ENCODE peak calls at places on chromosomes 12 and 14, in six cellular contexts. One of them, this sample, is unnamed.

GRCh38 chr12:4421590-4422031 is 24.0 kb downstream of the FGF6 start:
- DNase-seq in Jurkat, Clone E6-1: peak
- DNase-seq in endothelial cell of umbilical vein: peak
- DNase-seq in kidney: no peak
- DNase-seq in cardiac muscle cell: peak
- DNase-seq in Panc1: peak
- DNase-seq in this sample: peak

GRCh38 chr12:111596985-111597730 is 2.0 kb downstream of the ATXN2 start:
- DNase-seq in kidney: peak
- DNase-seq in Jurkat, Clone E6-1: peak
- DNase-seq in endothelial cell of umbilical vein: peak
- DNase-seq in Panc1: peak
- DNase-seq in cardiac muscle cell: peak
- DNase-seq in this sample: peak

GRCh38 chr12:130872179-130873096 is 572 bp downstream of the RAN start:
- DNase-seq in Jurkat, Clone E6-1: no peak
- DNase-seq in endothelial cell of umbilical vein: peak
- DNase-seq in Panc1: no peak
- DNase-seq in cardiac muscle cell: peak
- DNase-seq in kidney: peak
- DNase-seq in this sample: peak

GRCh38 chr14:94337274-94337673 is 14.1 kb upstream of the SERPINA6 start:
- DNase-seq in Panc1: no peak
- DNase-seq in kidney: no peak
- DNase-seq in Jurkat, Clone E6-1: no peak
- DNase-seq in cardiac muscle cell: no peak
- DNase-seq in endothelial cell of umbilical vein: no peak
- DNase-seq in this sample: no peak

GRCh38 chr12:11729439-11730150 is 80.1 kb downstream of the ETV6 start:
- DNase-seq in endothelial cell of umbilical vein: no peak
- DNase-seq in kidney: no peak
- DNase-seq in Jurkat, Clone E6-1: no peak
- DNase-seq in cardiac muscle cell: no peak
- DNase-seq in Panc1: no peak
- DNase-seq in this sample: no peak

GRCh38 chr12:133129368-133130037 is 571 bp downstream of the ZNF891 start:
- DNase-seq in cardiac muscle cell: peak
- DNase-seq in Panc1: no peak
- DNase-seq in endothelial cell of umbilical vein: no peak
- DNase-seq in Jurkat, Clone E6-1: no peak
- DNase-seq in kidney: no peak
- DNase-seq in this sample: no peak

GRCh38 chr12:124565656-124566180 is 1.7 kb downstream of the NCOR2 start:
- DNase-seq in kidney: peak
- DNase-seq in Jurkat, Clone E6-1: no peak
- DNase-seq in endothelial cell of umbilical vein: no peak
- DNase-seq in cardiac muscle cell: no peak
- DNase-seq in Panc1: no peak
- DNase-seq in this sample: no peak

GRCh38 chr12:46560874-46561273 is 188.3 kb upstream of the SLC38A2 start:
- DNase-seq in kidney: no peak
- DNase-seq in Jurkat, Clone E6-1: no peak
- DNase-seq in Panc1: no peak
- DNase-seq in cardiac muscle cell: no peak
- DNase-seq in endothelial cell of umbilical vein: no peak
- DNase-seq in this sample: no peak

GRCh38 chr12:108949976-108950375 is 70.1 kb downstream of the DAO start:
- DNase-seq in kidney: no peak
- DNase-seq in Panc1: no peak
- DNase-seq in endothelial cell of umbilical vein: no peak
- DNase-seq in cardiac muscle cell: no peak
- DNase-seq in Jurkat, Clone E6-1: no peak
- DNase-seq in this sample: no peak

GRCh38 chr12:64077922-64078321 is 144.2 kb downstream of the KICS2 start:
- DNase-seq in Panc1: no peak
- DNase-seq in cardiac muscle cell: no peak
- DNase-seq in kidney: no peak
- DNase-seq in endothelial cell of umbilical vein: peak
- DNase-seq in Jurkat, Clone E6-1: no peak
- DNase-seq in this sample: no peak

GRCh38 chr12:75738486-75738885 is 227.1 kb upstream of the KRR1 start:
- DNase-seq in endothelial cell of umbilical vein: no peak
- DNase-seq in Jurkat, Clone E6-1: no peak
- DNase-seq in Panc1: no peak
- DNase-seq in cardiac muscle cell: peak
- DNase-seq in kidney: no peak
- DNase-seq in this sample: no peak

GRCh38 chr12:55073043-55074022 is 52.9 kb upstream of the OR9K2 start:
- DNase-seq in Panc1: peak
- DNase-seq in endothelial cell of umbilical vein: peak
- DNase-seq in cardiac muscle cell: peak
- DNase-seq in kidney: peak
- DNase-seq in Jurkat, Clone E6-1: peak
- DNase-seq in this sample: peak

GRCh38 chr14:61153436-61153835 is 127.7 kb downstream of the TMEM30B start:
- DNase-seq in Jurkat, Clone E6-1: no peak
- DNase-seq in Panc1: no peak
- DNase-seq in cardiac muscle cell: peak
- DNase-seq in endothelial cell of umbilical vein: no peak
- DNase-seq in kidney: no peak
- DNase-seq in this sample: no peak

GRCh38 chr14:61296707-61297502 is 15.8 kb upstream of the TMEM30B start:
- DNase-seq in endothelial cell of umbilical vein: peak
- DNase-seq in kidney: no peak
- DNase-seq in Jurkat, Clone E6-1: peak
- DNase-seq in Panc1: no peak
- DNase-seq in cardiac muscle cell: peak
- DNase-seq in this sample: peak

GRCh38 chr12:7101047-7101693 is 7.8 kb downstream of the C1RL start:
- DNase-seq in endothelial cell of umbilical vein: no peak
- DNase-seq in Jurkat, Clone E6-1: no peak
- DNase-seq in kidney: no peak
- DNase-seq in cardiac muscle cell: no peak
- DNase-seq in Panc1: no peak
- DNase-seq in this sample: no peak

GRCh38 chr14:51828017-51828797 is 32.2 kb upstream of the GNG2 start:
- DNase-seq in Panc1: no peak
- DNase-seq in endothelial cell of umbilical vein: no peak
- DNase-seq in kidney: no peak
- DNase-seq in cardiac muscle cell: no peak
- DNase-seq in Jurkat, Clone E6-1: peak
- DNase-seq in this sample: no peak

GRCh38 chr14:106115401-106115800 is 589.0 kb downstream of the TMEM121 start:
- DNase-seq in endothelial cell of umbilical vein: no peak
- DNase-seq in kidney: no peak
- DNase-seq in Jurkat, Clone E6-1: no peak
- DNase-seq in Panc1: no peak
- DNase-seq in cardiac muscle cell: no peak
- DNase-seq in this sample: no peak

GRCh38 chr12:1529862-1530591 is 64.4 kb downstream of the FBXL14 start:
- DNase-seq in cardiac muscle cell: peak
- DNase-seq in endothelial cell of umbilical vein: no peak
- DNase-seq in Panc1: no peak
- DNase-seq in Jurkat, Clone E6-1: no peak
- DNase-seq in kidney: no peak
- DNase-seq in this sample: no peak

GRCh38 chr12:25812295-25812694 is 146.2 kb upstream of the RASSF8 start:
- DNase-seq in Panc1: no peak
- DNase-seq in Jurkat, Clone E6-1: no peak
- DNase-seq in kidney: no peak
- DNase-seq in endothelial cell of umbilical vein: no peak
- DNase-seq in cardiac muscle cell: no peak
- DNase-seq in this sample: no peak

GRCh38 chr12:129101404-129101803 is 248.1 kb downstream of the GLT1D1 start:
- DNase-seq in Jurkat, Clone E6-1: no peak
- DNase-seq in Panc1: no peak
- DNase-seq in endothelial cell of umbilical vein: no peak
- DNase-seq in cardiac muscle cell: no peak
- DNase-seq in kidney: no peak
- DNase-seq in this sample: no peak
- H3K4me3 ChIP-seq in Jurkat, Clone E6-1: no peak
- H3K4me3 ChIP-seq in Panc1: no peak
- H3K4me3 ChIP-seq in endothelial cell of umbilical vein: no peak
- H3K4me3 ChIP-seq in cardiac muscle cell: no peak
- H3K4me3 ChIP-seq in kidney: no peak
- H3K4me3 ChIP-seq in this sample: no peak

GRCh38 chr12:52690351-52691075 is 10.3 kb upstream of the KRT1 start:
- DNase-seq in kidney: no peak
- DNase-seq in endothelial cell of umbilical vein: no peak
- DNase-seq in Jurkat, Clone E6-1: no peak
- DNase-seq in cardiac muscle cell: no peak
- DNase-seq in Panc1: no peak
- DNase-seq in this sample: no peak
- H3K4me3 ChIP-seq in kidney: peak
- H3K4me3 ChIP-seq in endothelial cell of umbilical vein: no peak
- H3K4me3 ChIP-seq in Jurkat, Clone E6-1: peak
- H3K4me3 ChIP-seq in cardiac muscle cell: peak
- H3K4me3 ChIP-seq in Panc1: peak
- H3K4me3 ChIP-seq in this sample: peak

GRCh38 chr12:95718001-95718400 is 72.6 kb downstream of the NTN4 start:
- DNase-seq in Panc1: no peak
- DNase-seq in kidney: no peak
- DNase-seq in Jurkat, Clone E6-1: no peak
- DNase-seq in endothelial cell of umbilical vein: peak
- DNase-seq in cardiac muscle cell: no peak
- DNase-seq in this sample: no peak

GRCh38 chr12:95715177-95715576 is 75.4 kb downstream of the NTN4 start:
- DNase-seq in Jurkat, Clone E6-1: no peak
- DNase-seq in kidney: no peak
- DNase-seq in Panc1: no peak
- DNase-seq in cardiac muscle cell: no peak
- DNase-seq in endothelial cell of umbilical vein: no peak
- DNase-seq in this sample: no peak

GRCh38 chr12:95721320-95721719 is 69.2 kb downstream of the NTN4 start:
- DNase-seq in cardiac muscle cell: no peak
- DNase-seq in Panc1: no peak
- DNase-seq in kidney: no peak
- DNase-seq in Jurkat, Clone E6-1: no peak
- DNase-seq in endothelial cell of umbilical vein: no peak
- DNase-seq in this sample: no peak

GRCh38 chr12:95718772-95719171 is 71.8 kb downstream of the NTN4 start:
- DNase-seq in endothelial cell of umbilical vein: no peak
- DNase-seq in kidney: no peak
- DNase-seq in Panc1: no peak
- DNase-seq in Jurkat, Clone E6-1: no peak
- DNase-seq in cardiac muscle cell: no peak
- DNase-seq in this sample: no peak

DNA sequence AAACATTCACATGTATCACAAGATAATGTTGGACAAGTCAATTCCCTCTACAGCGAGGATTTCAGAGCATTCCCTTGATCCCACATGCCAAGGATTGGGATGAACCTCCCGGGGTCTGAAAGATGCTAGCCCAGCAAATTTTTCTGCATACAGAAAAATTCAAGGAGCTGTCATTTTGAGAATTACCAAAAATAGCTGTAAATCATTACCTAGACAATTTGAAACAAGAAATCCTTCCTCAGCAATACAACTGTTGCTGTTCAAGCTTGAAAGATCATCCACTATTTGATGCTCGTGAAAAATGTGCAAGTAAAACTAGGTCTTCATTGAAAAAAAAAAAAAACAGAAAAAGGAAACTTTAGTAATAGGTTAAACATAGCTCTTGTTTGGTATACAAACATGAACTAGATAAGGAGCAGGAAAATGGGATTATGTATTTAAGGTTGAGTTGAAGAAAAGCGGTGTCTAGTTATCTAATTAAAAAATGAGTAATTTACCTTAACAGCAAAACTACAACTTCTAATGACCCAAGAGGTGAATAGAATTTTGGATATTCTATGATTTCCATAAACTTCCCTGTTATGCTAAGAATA is 73.1 kb downstream of the NTN4 start:
- DNase-seq in kidney: no peak
- DNase-seq in Jurkat, Clone E6-1: no peak
- DNase-seq in endothelial cell of umbilical vein: no peak
- DNase-seq in Panc1: no peak
- DNase-seq in cardiac muscle cell: no peak
- DNase-seq in this sample: no peak
- H3K4me3 ChIP-seq in kidney: no peak
- H3K4me3 ChIP-seq in Jurkat, Clone E6-1: no peak
- H3K4me3 ChIP-seq in endothelial cell of umbilical vein: no peak
- H3K4me3 ChIP-seq in Panc1: no peak
- H3K4me3 ChIP-seq in cardiac muscle cell: no peak
- H3K4me3 ChIP-seq in this sample: no peak

DNA sequence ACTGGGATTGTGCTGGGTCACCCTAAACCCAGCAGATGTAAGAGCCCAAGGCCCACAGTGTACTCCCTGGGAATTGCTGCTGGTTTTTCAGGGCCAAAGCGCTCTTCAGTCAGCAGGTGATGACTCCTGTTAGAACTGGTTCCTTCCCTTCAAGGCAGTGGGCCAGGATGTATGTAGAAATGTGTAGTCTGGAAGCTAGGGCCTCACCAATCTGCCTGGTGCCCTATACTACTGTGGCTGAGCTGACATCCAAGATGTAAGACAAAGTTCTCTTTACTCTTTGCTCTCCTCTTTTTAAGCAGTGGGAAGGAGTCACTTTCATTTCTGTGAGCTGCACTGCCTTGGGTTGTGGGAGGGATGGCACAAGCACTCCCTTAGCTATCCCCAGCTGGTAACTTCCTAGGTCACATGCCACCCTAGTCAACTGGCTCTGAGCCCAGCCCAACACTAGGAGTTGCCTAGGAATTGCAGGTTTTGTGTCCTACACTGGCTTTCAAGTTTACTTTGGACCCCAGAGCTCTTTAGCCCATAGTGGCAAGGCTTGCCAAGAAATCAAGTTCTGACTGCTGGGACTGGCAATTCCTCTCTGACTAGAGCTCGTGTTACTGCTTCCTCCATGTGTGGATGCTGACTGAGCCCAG is 249.2 kb downstream of the C12orf50 start:
- DNase-seq in endothelial cell of umbilical vein: no peak
- DNase-seq in cardiac muscle cell: no peak
- DNase-seq in Jurkat, Clone E6-1: no peak
- DNase-seq in kidney: no peak
- DNase-seq in Panc1: no peak
- DNase-seq in this sample: no peak
- H3K4me3 ChIP-seq in endothelial cell of umbilical vein: no peak
- H3K4me3 ChIP-seq in cardiac muscle cell: no peak
- H3K4me3 ChIP-seq in Jurkat, Clone E6-1: no peak
- H3K4me3 ChIP-seq in kidney: no peak
- H3K4me3 ChIP-seq in Panc1: no peak
- H3K4me3 ChIP-seq in this sample: no peak

GRCh38 chr12:94767971-94768370 is 117.6 kb upstream of the TMCC3 start:
- DNase-seq in Panc1: no peak
- DNase-seq in kidney: no peak
- DNase-seq in cardiac muscle cell: no peak
- DNase-seq in endothelial cell of umbilical vein: peak
- DNase-seq in Jurkat, Clone E6-1: no peak
- DNase-seq in this sample: no peak
- H3K4me3 ChIP-seq in Panc1: no peak
- H3K4me3 ChIP-seq in kidney: no peak
- H3K4me3 ChIP-seq in cardiac muscle cell: no peak
- H3K4me3 ChIP-seq in endothelial cell of umbilical vein: no peak
- H3K4me3 ChIP-seq in Jurkat, Clone E6-1: no peak
- H3K4me3 ChIP-seq in this sample: no peak